ENCODE peak calls at places on chromosomes 13 and 19, in ten cellular contexts. U is fibroblast of the aortic adventitia; S is effector CD8-positive, alpha-beta T cell; V is iris pigment epithelial cell; T is NCI-H748 treated with DMSO at 0.1 percent for 48 hours; E is HTR-8/SVneo; Y is ascending aorta; P is psoas muscle; O is activated T-helper 9 cell treated with anti-CD3 and anti-CD28 coated beads, Interleukin-2, amount 50 U/mL, for 16 hours; B is left cardiac atrium. M is an unnamed sample.

GRCh38 chr13:74047925-74048324 is 86.3 kb downstream of the KLF12 start:
- DNase-seq in U (peak; percentile 34), S (no peak), V (no peak), T (no peak), E (no peak), Y (no peak), P (no peak), O (no peak), B (no peak), M (no peak)

GRCh38 chr13:33721719-33722118 is 96.2 kb upstream of the RFC3 start:
- DNase-seq in U (peak; percentile 52), S (no peak), V (peak; percentile 79), T (no peak), E (no peak), Y (no peak), P (no peak), O (no peak), B (no peak), M (no peak)

GRCh38 chr13:67120872-67121531 is 109.1 kb downstream of the PCDH9 start:
- DNase-seq in U (peak; percentile 16), S (no peak), V (peak; percentile 84), T (no peak), E (no peak), Y (no peak), P (no peak), O (no peak), B (no peak), M (no peak)

GRCh38 chr13:59538512-59538911 is 625.2 kb downstream of the DIAPH3 start:
- DNase-seq in U (no peak), S (no peak), V (no peak), T (no peak), E (no peak), Y (no peak), P (no peak), O (no peak), B (no peak), M (no peak)

GRCh38 chr13:100608906-100609305 is 20.3 kb upstream of the GGACT start:
- DNase-seq in U (peak; percentile 25), S (no peak), V (peak; percentile 62), T (no peak), E (peak; percentile 31), Y (no peak), P (no peak), O (no peak), B (no peak), M (no peak)

GRCh38 chr19:32702010-32702409 is 10.4 kb downstream of the NUDT19 start:
- DNase-seq in U (no peak), S (no peak), V (no peak), T (peak; percentile 54), E (no peak), Y (no peak), P (no peak), O (no peak), B (no peak), M (no peak)

GRCh38 chr13:28408235-28408848 is 86.6 kb downstream of the FLT1 start:
- DNase-seq in U (no peak), S (no peak), V (peak; percentile 18), T (no peak), E (no peak), Y (no peak), P (peak; percentile 51), O (no peak), B (peak; percentile 80), M (peak; percentile 62)

GRCh38 chr19:14830702-14831101 is 4.3 kb downstream of the OR7A5 start:
- DNase-seq in U (no peak), S (no peak), V (peak; percentile 0), T (no peak), E (no peak), Y (no peak), P (no peak), O (no peak), B (no peak), M (no peak)

GRCh38 chr19:30449673-30450072 is 77.5 kb downstream of the ZNF536 start:
- DNase-seq in U (no peak), S (no peak), V (no peak), T (no peak), E (no peak), Y (no peak), P (no peak), O (no peak), B (no peak), M (no peak)

GRCh38 chr19:6372594-6373095 is at the start of gene ALKBH7:
- DNase-seq in U (peak; percentile 100), S (peak; percentile 91), V (peak; percentile 100), T (peak; percentile 97), E (peak; percentile 98), Y (peak; percentile 100), P (peak; percentile 98), O (peak; percentile 90), B (peak; percentile 99), M (peak; percentile 98)

GRCh38 chr19:28039677-28040381 is 1173.1 kb downstream of the UQCRFS1 start:
- DNase-seq in U (no peak), S (no peak), V (no peak), T (no peak), E (no peak), Y (no peak), P (no peak), O (no peak), B (no peak), M (no peak)

GRCh38 chr13:28751210-28751935 is 32.6 kb upstream of the SLC46A3 start:
- DNase-seq in U (peak; percentile 23), S (no peak), V (no peak), T (no peak), E (no peak), Y (no peak), P (no peak), O (no peak), B (no peak), M (no peak)

GRCh38 chr13:50126378-50127016 is 111.3 kb downstream of the KCNRG start:
- DNase-seq in U (peak; percentile 53), S (no peak), V (peak; percentile 71), T (peak; percentile 24), E (no peak), Y (no peak), P (peak; percentile 56), O (no peak), B (no peak), M (no peak)

GRCh38 chr19:6662692-6663091 is 7.3 kb downstream of the TNFSF14 start:
- DNase-seq in U (no peak), S (no peak), V (no peak), T (no peak), E (no peak), Y (no peak), P (no peak), O (no peak), B (no peak), M (no peak)

GRCh38 chr19:41351339-41352245 is 2.1 kb downstream of the TGFB1 start:
- DNase-seq in U (peak; percentile 53), S (peak; percentile 77), V (peak; percentile 65), T (no peak), E (peak; percentile 69), Y (peak; percentile 84), P (peak; percentile 77), O (peak; percentile 80), B (peak; percentile 81), M (peak; percentile 84)

GRCh38 chr13:77896977-77897376 is 21.7 kb downstream of the EDNRB start:
- DNase-seq in U (peak; percentile 51), S (no peak), V (no peak), T (no peak), E (no peak), Y (no peak), P (no peak), O (no peak), B (no peak), M (no peak)

GRCh38 chr13:30906411-30906990 is 430 bp downstream of the MEDAG start:
- DNase-seq in U (peak; percentile 22), S (no peak), V (no peak), T (peak; percentile 25), E (no peak), Y (no peak), P (no peak), O (no peak), B (peak; percentile 32), M (no peak)

GRCh38 chr19:41218615-41219507 is at the start of gene AXL:
- DNase-seq in U (peak; percentile 85), S (no peak), V (peak; percentile 57), T (no peak), E (peak; percentile 87), Y (peak; percentile 92), P (peak; percentile 89), O (no peak), B (peak; percentile 80), M (peak; percentile 89)

GRCh38 chr19:31560021-31560770 is 211.0 kb upstream of the TSHZ3 start:
- DNase-seq in U (peak; percentile 17), S (no peak), V (no peak), T (no peak), E (no peak), Y (no peak), P (no peak), O (no peak), B (no peak), M (no peak)

M was measured in Right ventricle myocardium superior.